ENCODE peak calls at places on chromosomes 13 and 19, in eight cellular contexts. P is esophagus muscularis mucosa, C is esophagus squamous epithelium, U is neural progenitor cell, Q is sigmoid colon, G is body of pancreas, A is HFF-Myc, S is fibroblast of mammary gland. I is an unnamed sample.

GRCh38 chr19:16419671-16420394 is 51.9 kb downstream of the EPS15L1 start:
- DNase-seq in P (no peak), Q (no peak), S (no peak), A (no peak), C (no peak), U (no peak), G (no peak), I (no peak)

GRCh38 chr13:29976535-29976934 is 126.1 kb upstream of the UBL3 start:
- DNase-seq in U (no peak), Q (no peak), S (no peak), C (no peak), P (peak; percentile 90), G (no peak), A (no peak), I (no peak)

GRCh38 chr19:42528354-42529247 is at the start of gene CEACAM1:
- DNase-seq in A (no peak), C (no peak), U (no peak), P (no peak), S (no peak), Q (no peak), G (peak; percentile 49), I (no peak)

GRCh38 chr19:29497686-29498436 is 27.9 kb upstream of the VSTM2B start:
- DNase-seq in P (no peak), Q (peak; percentile 42), G (no peak), C (no peak), A (no peak), U (no peak), S (no peak), I (no peak)

GRCh38 chr13:79681069-79681468 is 200.1 kb downstream of the NDFIP2 start:
- DNase-seq in G (no peak), U (no peak), P (no peak), S (no peak), A (no peak), C (no peak), Q (no peak), I (no peak)

GRCh38 chr19:51114087-51114714 is 6.0 kb upstream of the CTU1 start:
- DNase-seq in G (no peak), A (no peak), S (no peak), P (no peak), U (no peak), Q (no peak), C (no peak), I (no peak)

GRCh38 chr19:55390461-55390880 is 4.7 kb downstream of the RPL28 start:
- DNase-seq in Q (no peak), C (no peak), P (no peak), G (no peak), U (no peak), A (no peak), S (no peak), I (no peak)

GRCh38 chr19:48006762-48007161 is 12.3 kb downstream of the ELSPBP1 start:
- DNase-seq in P (no peak), C (no peak), U (no peak), S (no peak), A (no peak), Q (no peak), G (no peak), I (no peak)

GRCh38 chr19:54502518-54503048 is at the start of gene LAIR2:
- DNase-seq in G (no peak), Q (no peak), U (no peak), C (no peak), P (no peak), S (no peak), A (no peak), I (no peak)

GRCh38 chr19:16969127-16969526 is 57.5 kb downstream of the CPAMD8 start:
- DNase-seq in C (no peak), A (no peak), U (no peak), G (no peak), P (no peak), S (peak; percentile 30), Q (no peak), I (no peak)

GRCh38 chr13:109274188-109274821 is 512.1 kb downstream of the IRS2 start:
- DNase-seq in P (no peak), U (peak; percentile 89), C (no peak), Q (no peak), G (peak; percentile 3), S (peak; percentile 94), A (no peak), I (no peak)

GRCh38 chr19:49331616-49332055 is 3.6 kb upstream of the CD37 start:
- DNase-seq in A (no peak), C (no peak), G (peak; percentile 51), Q (no peak), U (peak; percentile 64), S (peak; percentile 68), P (peak; percentile 64), I (no peak)

GRCh38 chr19:46536391-46536790 is 40.7 kb upstream of the PNMA8B start:
- DNase-seq in C (no peak), P (no peak), G (no peak), A (no peak), U (no peak), S (no peak), Q (peak; percentile 15), I (no peak)

GRCh38 chr19:45641274-45642105 is 2.3 kb upstream of the EML2 start:
- DNase-seq in P (peak; percentile 95), Q (peak; percentile 79), U (peak; percentile 93), S (peak; percentile 68), G (peak; percentile 97), C (peak; percentile 27), A (peak; percentile 86), I (no peak)

GRCh38 chr19:51407631-51408131 is 9.8 kb downstream of the SIGLEC10 start:
- DNase-seq in P (no peak), G (peak; percentile 25), A (no peak), C (no peak), S (peak; percentile 40), U (peak; percentile 68), Q (no peak), I (no peak)

GRCh38 chr19:16562608-16563025 is 9.6 kb downstream of the SLC35E1 start:
- DNase-seq in G (no peak), C (no peak), P (no peak), U (no peak), Q (no peak), S (no peak), A (no peak), I (no peak)

GRCh38 chr13:52850396-52851152 is 2.1 kb upstream of the PCDH8 start:
- DNase-seq in A (no peak), U (peak; percentile 93), Q (no peak), C (no peak), G (peak; percentile 72), P (no peak), S (peak; percentile 34), I (no peak)

GRCh38 chr19:57389194-57389729 is 392 bp upstream of the ZNF548 start:
- DNase-seq in U (no peak), S (no peak), C (no peak), A (no peak), P (no peak), Q (no peak), G (no peak), I (no peak)
- H3K4me3 ChIP-seq in U (peak overlapping the region; percentile 37), S (peak overlapping the region; percentile 92), C (peak overlapping the region; percentile 80), A (peak overlapping the region; percentile 81), P (peak overlapping the region; percentile 78), Q (peak overlapping the region; percentile 91), G (peak overlapping the region; percentile 82), I (peak overlapping the region; percentile 91)

GRCh38 chr19:33064117-33064777 is 441 bp downstream of the RHPN2 start:
- DNase-seq in Q (no peak), C (no peak), G (peak; percentile 61), A (no peak), U (no peak), S (no peak), P (no peak), I (no peak)
- TF ChIP-seq CTCF in Q (no peak), C (no peak), G (no peak), A (no peak), U (no peak), S (no peak), P (no peak), I (peak; percentile 5)

GRCh38 chr19:13104848-13105646 is 2.4 kb upstream of the LYL1 start:
- DNase-seq in P (no peak), A (no peak), G (no peak), C (no peak), Q (no peak), S (no peak), U (no peak), I (no peak)
- H3K4me3 ChIP-seq in P (peak overlapping the region; percentile 49), A (no peak overlapping the region), G (no peak overlapping the region), C (peak overlapping the region; percentile 55), Q (peak overlapping the region; percentile 7), S (no peak overlapping the region), U (no peak overlapping the region), I (no peak overlapping the region)

GRCh38 chr19:656751-657559 is 6.1 kb downstream of the RNF126 start:
- DNase-seq in S (no peak), U (no peak), P (no peak), Q (no peak), G (no peak), A (no peak), C (no peak), I (no peak)
- TF ChIP-seq CTCF in S (no peak), U (no peak), P (no peak), Q (no peak), G (no peak), A (no peak), C (no peak), I (no peak)

GRCh38 chr19:6270822-6271221 is 9.0 kb downstream of the MLLT1 start:
- DNase-seq in U (no peak), A (no peak), S (no peak), Q (no peak), P (no peak), G (no peak), C (no peak), I (no peak)
- H3K4me3 ChIP-seq in U (no peak overlapping the region), A (no peak overlapping the region), S (no peak overlapping the region), Q (no peak overlapping the region), P (peak overlapping the region; percentile 52), G (no peak overlapping the region), C (peak overlapping the region; percentile 55), I (peak overlapping the region; percentile 8)

DNA sequence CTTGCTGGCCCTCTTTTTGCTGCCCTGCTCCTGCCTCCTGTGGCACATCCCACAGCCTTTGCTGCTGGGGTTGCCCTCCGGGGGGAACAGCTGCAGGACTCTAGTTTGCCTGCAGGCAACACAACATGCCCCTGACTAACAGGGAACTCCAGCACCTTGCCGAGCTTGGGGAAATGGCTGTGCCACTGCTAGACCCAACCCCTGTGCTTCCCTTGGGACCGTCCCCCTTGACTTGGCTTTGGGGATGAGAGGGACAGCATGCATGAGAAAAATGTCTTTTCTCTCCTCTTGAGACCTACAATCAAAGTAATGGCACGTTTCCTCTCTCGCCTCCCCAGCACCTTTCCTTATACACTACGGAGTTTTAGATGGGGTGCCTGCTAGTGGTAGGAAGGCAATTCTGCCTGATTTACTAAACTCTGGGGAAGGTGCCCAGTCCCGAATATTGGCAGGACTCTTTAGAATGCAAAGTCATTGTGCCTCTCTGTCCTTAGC is 12.4 kb upstream of the VWA8 start:
- DNase-seq in Q (no peak), A (no peak), G (no peak), U (peak; percentile 44), C (no peak), S (no peak), P (no peak), I (no peak)
- TF ChIP-seq CTCF in Q (no peak), A (no peak), G (no peak), U (peak; percentile 36), C (no peak), S (peak; percentile 6), P (peak; percentile 31), I (no peak)

DNA sequence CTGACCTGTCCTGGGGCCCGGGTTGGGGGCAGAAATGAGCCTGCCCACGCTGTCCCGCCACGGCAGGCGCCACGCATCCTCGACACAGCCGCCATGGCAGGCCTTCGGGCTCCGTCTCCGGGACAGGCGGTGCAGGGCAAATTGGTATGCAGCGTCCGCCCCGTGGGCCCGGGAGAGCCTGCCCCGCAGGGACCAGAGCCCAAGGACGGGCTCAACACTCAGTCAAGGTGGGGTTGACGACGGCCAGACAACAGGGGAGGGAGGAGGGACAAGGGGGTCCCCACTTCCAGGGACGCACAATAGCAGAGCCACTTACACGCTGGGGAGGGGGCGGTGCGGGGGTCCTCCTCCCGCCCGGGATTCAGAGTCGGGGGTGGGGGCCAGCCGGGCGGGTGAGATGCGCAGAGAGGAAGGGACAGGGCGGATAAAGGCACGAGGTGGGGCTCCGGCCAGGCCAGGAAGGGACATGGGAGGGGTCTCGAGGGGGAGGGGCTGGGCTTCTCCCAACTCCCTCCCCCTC is 1.2 kb downstream of the CTXN1 start:
- DNase-seq in G (no peak), U (peak; percentile 39), S (no peak), C (no peak), Q (no peak), A (no peak), P (no peak), I (no peak)
- H3K4me3 ChIP-seq in G (no peak overlapping the region), U (peak overlapping the region; percentile 60), S (no peak overlapping the region), C (peak overlapping the region; percentile 71), Q (peak overlapping the region; percentile 68), A (peak overlapping the region; percentile 44), P (peak overlapping the region; percentile 81), I (peak overlapping the region; percentile 41)

I was measured in BJ.